ENCODE peak calls at places on chromosomes 4 and X, in six cellular contexts. A, Y, U, C, J and H are unnamed samples.

GRCh38 chr4:69749771-69750170 is 10.6 kb downstream of the SULT1B1 start:
- DNase-seq in A (no peak), Y (no peak), U (no peak), C (no peak), J (no peak), H (no peak)

GRCh38 chrX:29870608-29871007 is 344.8 kb upstream of the MAGEB2 start:
- DNase-seq in A (no peak), Y (no peak), U (peak; percentile 15), C (no peak), J (no peak), H (no peak)

GRCh38 chrX:108186811-108187210 is 95.2 kb downstream of the ATG4A start:
- DNase-seq in A (no peak), Y (no peak), U (no peak), C (no peak), J (peak; percentile 56), H (no peak)

GRCh38 chrX:119015407-119016242 is 41.2 kb downstream of the LONRF3 start:
- DNase-seq in A (peak; percentile 16), Y (no peak), U (peak; percentile 57), C (peak; percentile 41), J (peak; percentile 81), H (peak; percentile 29)

GRCh38 chrX:69503835-69504625 is at the start of gene NALF2:
- DNase-seq in A (no peak), Y (peak; percentile 74), U (peak; percentile 2), C (peak; percentile 45), J (no peak), H (peak; percentile 24)

GRCh38 chr4:54897590-54897989 is 227.8 kb downstream of the KDR start:
- DNase-seq in A (no peak), Y (no peak), U (no peak), C (no peak), J (no peak), H (no peak)

GRCh38 chr4:182620111-182620980 is 296.8 kb downstream of the DCTD start:
- DNase-seq in A (no peak), Y (no peak), U (no peak), C (no peak), J (no peak), H (no peak)

GRCh38 chr4:86924805-86925204 is 10.0 kb upstream of the AFF1 start:
- DNase-seq in A (no peak), Y (no peak), U (no peak), C (no peak), J (no peak), H (no peak)

GRCh38 chr4:155889036-155889793 is 14.3 kb upstream of the TDO2 start:
- DNase-seq in A (no peak), Y (no peak), U (peak; percentile 70), C (no peak), J (no peak), H (no peak)

GRCh38 chr4:165872443-165873297 is at the start of gene TLL1:
- DNase-seq in A (no peak), Y (peak; percentile 18), U (no peak), C (no peak), J (no peak), H (peak; percentile 7)

GRCh38 chr4:52051615-52052474 is 741 bp downstream of the SPATA18 start:
- DNase-seq in A (no peak), Y (peak; percentile 91), U (peak; percentile 52), C (peak; percentile 61), J (peak; percentile 73), H (peak; percentile 54)

GRCh38 chr4:57777871-57778270 is 667.7 kb upstream of the IGFBP7 start:
- DNase-seq in A (no peak), Y (no peak), U (no peak), C (no peak), J (no peak), H (no peak)

GRCh38 chrX:18639280-18639679 is 32.6 kb downstream of the RS1 start:
- DNase-seq in A (no peak), Y (no peak), U (no peak), C (no peak), J (no peak), H (no peak)

GRCh38 chr4:156999175-156999517 is 27.5 kb upstream of the PDGFC start:
- DNase-seq in A (no peak), Y (no peak), U (no peak), C (peak; percentile 77), J (peak; percentile 99), H (no peak)

GRCh38 chrX:14997271-14997670 is 124.0 kb downstream of the MOSPD2 start:
- DNase-seq in A (no peak), Y (no peak), U (no peak), C (no peak), J (no peak), H (no peak)

GRCh38 chr4:136009258-136009832 is 1522.9 kb downstream of the PCDH18 start:
- DNase-seq in A (no peak), Y (no peak), U (no peak), C (no peak), J (no peak), H (no peak)

GRCh38 chr4:153151535-153152452 is 52.4 kb upstream of the TRIM2 start:
- DNase-seq in A (no peak), Y (peak; percentile 94), U (peak; percentile 59), C (peak; percentile 88), J (no peak), H (peak; percentile 45)

GRCh38 chrX:151754042-151754419 is 19.5 kb downstream of the CNGA2 start:
- DNase-seq in A (no peak), Y (no peak), U (no peak), C (no peak), J (no peak), H (no peak)

GRCh38 chr4:124685851-124686250 is 26.7 kb downstream of the ANKRD50 start:
- DNase-seq in A (no peak), Y (no peak), U (no peak), C (no peak), J (no peak), H (no peak)

GRCh38 chr4:23881052-23881501 is 8.8 kb downstream of the PPARGC1A start:
- DNase-seq in A (no peak), Y (no peak), U (no peak), C (no peak), J (no peak), H (no peak)

GRCh38 chr4:189143255-189143654 is 797.4 kb upstream of the FRG1 start:
- DNase-seq in A (no peak), Y (no peak), U (no peak), C (no peak), J (peak; percentile 25), H (no peak)

GRCh38 chrX:21174439-21174838 is 199.8 kb upstream of the CNKSR2 start:
- DNase-seq in A (no peak), Y (no peak), U (no peak), C (no peak), J (no peak), H (no peak)

GRCh38 chr4:26491449-26492170 is 1.3 kb upstream of the CCKAR start:
- DNase-seq in A (no peak), Y (no peak), U (no peak), C (no peak), J (no peak), H (no peak)

GRCh38 chrX:100449696-100450606 is 39.9 kb upstream of the PCDH19 start:
- DNase-seq in A (no peak), Y (no peak), U (peak; percentile 1), C (no peak), J (no peak), H (no peak)

GRCh38 chrX:153608376-153608775 is 9.4 kb upstream of the CCNQ start:
- DNase-seq in A (no peak), Y (no peak), U (no peak), C (no peak), J (no peak), H (no peak)

GRCh38 chrX:153611298-153612095 is 12.6 kb upstream of the CCNQ start:
- DNase-seq in A (no peak), Y (no peak), U (no peak), C (no peak), J (no peak), H (no peak)

GRCh38 chrX:153608821-153609220 is 9.9 kb upstream of the CCNQ start:
- DNase-seq in A (no peak), Y (no peak), U (no peak), C (no peak), J (no peak), H (no peak)

GRCh38 chrX:153610834-153611209 is 11.9 kb upstream of the CCNQ start:
- DNase-seq in A (no peak), Y (no peak), U (no peak), C (no peak), J (no peak), H (no peak)

DNA sequence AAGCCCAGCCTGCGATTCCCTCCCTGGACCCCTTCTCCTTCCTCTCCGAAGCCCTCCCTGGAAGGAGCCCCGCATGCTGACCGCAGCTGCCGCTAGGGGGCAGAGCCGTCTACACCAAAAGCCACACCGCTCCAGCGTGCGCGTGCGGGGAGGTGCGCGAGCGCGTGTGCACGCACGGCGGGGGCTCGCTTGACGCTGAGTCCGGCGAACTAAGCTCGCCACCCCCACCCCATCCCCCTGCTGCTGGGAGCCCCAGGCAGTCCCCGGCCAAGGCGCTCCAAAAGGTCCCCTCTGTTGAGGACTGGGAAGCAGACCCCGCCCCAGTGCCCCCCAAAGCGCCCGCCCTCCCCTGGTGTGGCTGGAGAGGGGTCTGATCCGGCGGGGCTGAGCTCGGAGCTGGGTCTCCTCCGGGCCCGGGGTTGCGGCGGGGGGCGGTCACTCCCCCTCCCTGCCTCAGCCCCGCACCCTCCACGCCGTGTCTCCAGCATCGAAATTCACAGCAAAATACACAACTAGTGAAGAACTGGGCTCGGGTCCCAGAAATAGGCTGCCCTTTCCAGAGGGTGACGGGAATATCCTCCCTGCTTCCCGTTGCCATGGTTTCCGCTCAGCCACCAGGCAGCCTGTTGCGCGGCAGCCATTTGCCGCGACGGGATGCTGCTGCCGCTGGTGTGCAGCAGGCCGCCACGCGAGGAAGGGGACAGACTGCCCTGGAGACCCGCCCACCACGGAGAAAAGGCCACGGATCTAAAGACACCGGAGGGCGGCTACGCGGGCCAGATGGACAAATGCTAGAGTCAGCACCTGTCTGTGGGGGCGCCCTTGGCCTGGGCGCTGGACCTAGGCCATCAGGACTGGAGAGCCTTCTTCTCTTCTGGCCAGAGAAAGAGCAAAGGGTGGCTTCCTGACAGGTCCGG is 11.2 kb upstream of the CCNQ start:
- DNase-seq in A (peak; percentile 27), Y (peak; percentile 87), U (peak; percentile 70), C (peak; percentile 62), J (no peak), H (peak; percentile 68)
- TF ChIP-seq CTCF in A (peak; percentile 82), Y (peak; percentile 59), U (peak; percentile 76), C (peak; percentile 35), J (peak; percentile 75), H (peak; percentile 78)

DNA sequence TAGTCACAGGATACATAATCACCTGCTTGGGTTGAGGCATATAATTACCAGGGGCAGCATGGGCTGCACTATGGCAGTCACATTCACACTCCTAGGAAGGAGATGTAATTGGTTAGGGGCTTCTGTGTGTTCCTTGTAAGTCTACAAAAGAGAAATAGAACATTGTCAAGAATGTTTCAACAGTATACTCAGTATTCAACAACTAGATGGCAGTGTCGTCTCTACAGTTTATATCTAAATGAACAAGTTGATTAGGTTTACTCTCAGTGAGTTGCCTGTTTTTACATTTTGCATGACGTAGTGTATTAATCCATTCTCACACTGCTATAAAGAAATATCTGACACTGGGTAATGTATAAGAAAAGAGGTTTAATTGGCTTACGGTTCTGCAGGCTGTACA is 50.5 kb upstream of the RAB33B start:
- DNase-seq in A (no peak), Y (no peak), U (no peak), C (no peak), J (no peak), H (no peak)
- TF ChIP-seq CTCF in A (no peak), Y (no peak), U (no peak), C (no peak), J (no peak), H (no peak)

GRCh38 chr4:7845493-7846124 is 94.1 kb downstream of the AFAP1 start:
- DNase-seq in A (no peak), Y (peak; percentile 40), U (no peak), C (no peak), J (no peak), H (no peak)
- TF ChIP-seq CTCF in A (no peak), Y (no peak), U (no peak), C (no peak), J (peak; percentile 15), H (no peak)

GRCh38 chr4:6916587-6917444 is 7.2 kb downstream of the TBC1D14 start:
- DNase-seq in A (no peak), Y (peak; percentile 7), U (peak; percentile 53), C (peak; percentile 64), J (no peak), H (no peak)
- TF ChIP-seq CTCF in A (no peak), Y (no peak), U (no peak), C (no peak), J (no peak), H (no peak)